ENCODE peak calls at places on chromosomes 16 and 17, in five cellular contexts. S is kidney epithelial cell, G is lower leg skin, N is lower lobe of right lung, K is kidney. Z is an unnamed sample.

GRCh38 chr17:8025176-8025911 is 13.5 kb upstream of the ALOX15B start:
- DNase-seq in S (no peak), G (no peak), N (no peak), K (peak; percentile 35), Z (no peak)

GRCh38 chr17:9473716-9474115 is 101.9 kb downstream of the STX8 start:
- DNase-seq in S (no peak), G (no peak), N (no peak), K (no peak), Z (no peak)

GRCh38 chr16:88514070-88514469 is 56.1 kb upstream of the ZC3H18 start:
- DNase-seq in S (no peak), G (no peak), N (no peak), K (no peak), Z (no peak)

GRCh38 chr16:21628196-21628726 is 24.1 kb downstream of the IGSF6 start:
- DNase-seq in S (no peak), G (no peak), N (no peak), K (no peak), Z (no peak)

GRCh38 chr16:87790278-87791023 is 24.7 kb upstream of the KLHDC4 start:
- DNase-seq in S (no peak), G (no peak), N (no peak), K (no peak), Z (no peak)

GRCh38 chr16:72890587-72890986 is 157.3 kb downstream of the ZFHX3 start:
- DNase-seq in S (no peak), G (no peak), N (no peak), K (no peak), Z (no peak)

GRCh38 chr17:17125136-17126084 is 80.7 kb downstream of the PLD6 start:
- DNase-seq in S (no peak), G (no peak), N (peak; percentile 21), K (peak; percentile 53), Z (no peak)

GRCh38 chr16:63361032-63361624 is 1324.9 kb upstream of the CDH8 start:
- DNase-seq in S (peak; percentile 10), G (no peak), N (no peak), K (no peak), Z (peak; percentile 14)

GRCh38 chr16:680967-681745 is 946 bp downstream of the STUB1 start:
- DNase-seq in S (no peak), G (no peak), N (peak; percentile 68), K (no peak), Z (no peak)

GRCh38 chr17:44360826-44361225 is 2.8 kb downstream of the FAM171A2 start:
- DNase-seq in S (no peak), G (no peak), N (no peak), K (peak; percentile 85), Z (peak; percentile 12)

GRCh38 chr17:78132767-78133178 is 2.2 kb downstream of the TMC8 start:
- DNase-seq in S (no peak), G (no peak), N (no peak), K (no peak), Z (no peak)

GRCh38 chr17:78130080-78130438 is 512 bp upstream of the TMC8 start:
- DNase-seq in S (no peak), G (no peak), N (no peak), K (no peak), Z (no peak)

GRCh38 chr17:78132086-78132676 is 1.6 kb downstream of the TMC8 start:
- DNase-seq in S (no peak), G (peak; percentile 92), N (peak; percentile 82), K (peak; percentile 93), Z (no peak)

GRCh38 chr17:78130439-78131101 is at the start of gene TMC8:
- DNase-seq in S (no peak), G (peak; percentile 87), N (no peak), K (peak; percentile 80), Z (no peak)

DNA sequence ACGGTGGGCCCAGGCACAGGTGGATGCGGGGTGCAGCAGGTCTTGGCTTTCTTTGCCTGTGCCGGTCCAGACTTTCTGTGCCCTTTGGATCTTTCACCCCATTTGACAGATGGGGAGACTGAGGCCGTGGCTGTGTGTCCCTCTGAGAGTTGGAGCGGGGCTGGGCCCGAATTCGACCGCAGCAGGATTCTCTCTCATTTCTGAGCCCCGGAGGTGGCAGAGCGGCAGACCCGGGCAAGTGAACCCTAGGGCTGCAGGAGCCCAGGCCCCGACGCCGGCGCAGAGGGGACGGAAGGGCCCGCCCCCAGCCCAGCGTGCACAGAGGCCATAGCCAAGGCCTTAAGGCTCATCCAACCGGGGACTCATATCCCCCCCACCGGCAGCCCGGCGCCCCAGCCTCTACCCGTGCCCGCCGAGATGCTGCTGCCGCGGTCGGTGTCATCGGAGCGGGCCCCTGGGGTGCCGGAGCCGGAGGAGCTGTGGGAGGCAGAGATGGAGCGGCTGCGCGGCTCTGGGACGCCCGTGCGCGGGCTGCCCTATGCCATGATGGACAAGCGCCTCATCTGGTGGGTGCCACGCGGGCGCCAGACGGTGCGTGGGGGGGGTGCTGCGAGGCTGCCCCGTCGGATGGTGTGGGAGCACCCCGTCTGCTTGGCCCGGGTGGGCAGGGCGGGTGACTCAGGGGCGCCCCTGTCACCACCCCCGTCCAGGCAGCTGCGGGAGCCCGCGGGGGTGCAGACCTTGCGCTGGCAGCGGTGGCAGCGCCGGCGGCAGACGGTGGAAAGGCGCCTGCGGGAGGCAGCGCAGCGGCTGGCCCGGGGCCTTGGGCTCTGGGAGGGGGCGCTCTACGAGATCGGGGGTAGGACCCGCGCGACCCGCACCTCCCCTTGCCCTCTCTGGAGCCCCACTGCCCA is 858 bp downstream of the TMC8 start:
- DNase-seq in S (no peak), G (peak; percentile 85), N (no peak), K (peak; percentile 82), Z (no peak)
- H3K4me3 ChIP-seq in S (peak overlapping the region; percentile 20), G (no peak overlapping the region), N (peak overlapping the region; percentile 94), K (no peak overlapping the region), Z (no peak overlapping the region)

GRCh38 chr16:3020247-3020603 is at the start of gene TNFRSF12A:
- DNase-seq in S (no peak), G (peak; percentile 94), N (peak; percentile 88), K (peak; percentile 92), Z (no peak)

GRCh38 chr16:3020604-3021448 is 658 bp downstream of the TNFRSF12A start:
- DNase-seq in S (no peak), G (peak; percentile 97), N (peak; percentile 89), K (peak; percentile 97), Z (no peak)

GRCh38 chr16:3022697-3023414 is 886 bp downstream of the HCFC1R1 start:
- DNase-seq in S (no peak), G (no peak), N (no peak), K (peak; percentile 77), Z (no peak)

GRCh38 chr16:3022208-3022696 is 1.5 kb downstream of the HCFC1R1 start:
- DNase-seq in S (peak; percentile 81), G (peak; percentile 99), N (peak; percentile 92), K (peak; percentile 97), Z (peak; percentile 83)

DNA sequence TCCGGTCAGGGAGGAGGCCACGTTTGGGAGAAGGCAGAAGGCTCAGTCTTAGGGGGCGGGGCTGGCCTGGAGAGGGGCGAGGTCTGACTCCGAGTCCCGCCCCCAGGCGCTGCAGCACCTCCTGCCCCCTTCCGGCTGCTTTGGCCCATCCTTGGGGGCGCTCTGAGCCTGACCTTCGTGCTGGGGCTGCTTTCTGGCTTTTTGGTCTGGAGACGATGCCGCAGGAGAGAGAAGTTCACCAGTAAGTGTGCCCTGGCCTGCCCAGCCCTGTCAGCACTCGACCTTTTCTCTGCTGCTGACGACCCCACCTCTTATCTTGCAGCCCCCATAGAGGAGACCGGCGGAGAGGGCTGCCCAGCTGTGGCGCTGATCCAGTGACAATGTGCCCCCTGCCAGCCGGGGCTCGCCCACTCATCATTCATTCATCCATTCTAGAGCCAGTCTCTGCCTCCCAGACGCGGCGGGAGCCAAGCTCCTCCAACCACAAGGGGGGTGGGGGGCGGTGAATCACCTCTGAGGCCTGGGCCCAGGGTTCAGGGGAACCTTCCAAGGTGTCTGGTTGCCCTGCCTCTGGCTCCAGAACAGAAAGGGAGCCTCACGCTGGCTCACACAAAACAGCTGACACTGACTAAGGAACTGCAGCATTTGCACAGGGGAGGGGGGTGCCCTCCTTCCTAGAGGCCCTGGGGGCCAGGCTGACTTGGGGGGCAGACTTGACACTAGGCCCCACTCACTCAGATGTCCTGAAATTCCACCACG is 1.5 kb downstream of the TNFRSF12A start:
- DNase-seq in S (peak; percentile 80), G (peak; percentile 96), N (peak; percentile 90), K (peak; percentile 94), Z (peak; percentile 75)
- TF ChIP-seq CTCF in S (peak; percentile 55), G (no peak), N (peak; percentile 33), K (peak; percentile 22), Z (peak; percentile 71)

GRCh38 chr17:1977583-1978395 is 47.3 kb downstream of the RTN4RL1 start:
- DNase-seq in S (no peak), G (no peak), N (no peak), K (no peak), Z (no peak)
- H3K4me3 ChIP-seq in S (no peak overlapping the region), G (no peak overlapping the region), N (no peak overlapping the region), K (no peak overlapping the region), Z (no peak overlapping the region)

GRCh38 chr17:60244656-60245055 is 94.9 kb downstream of the CA4 start:
- DNase-seq in S (no peak), G (no peak), N (no peak), K (no peak), Z (no peak)

GRCh38 chr17:60252459-60252858 is 102.7 kb downstream of the CA4 start:
- DNase-seq in S (no peak), G (no peak), N (no peak), K (no peak), Z (no peak)

GRCh38 chr17:60249517-60249826 is 99.7 kb downstream of the CA4 start:
- DNase-seq in S (no peak), G (no peak), N (no peak), K (no peak), Z (no peak)

GRCh38 chr17:60248618-60249516 is 99.1 kb downstream of the CA4 start:
- DNase-seq in S (no peak), G (no peak), N (no peak), K (no peak), Z (no peak)

DNA sequence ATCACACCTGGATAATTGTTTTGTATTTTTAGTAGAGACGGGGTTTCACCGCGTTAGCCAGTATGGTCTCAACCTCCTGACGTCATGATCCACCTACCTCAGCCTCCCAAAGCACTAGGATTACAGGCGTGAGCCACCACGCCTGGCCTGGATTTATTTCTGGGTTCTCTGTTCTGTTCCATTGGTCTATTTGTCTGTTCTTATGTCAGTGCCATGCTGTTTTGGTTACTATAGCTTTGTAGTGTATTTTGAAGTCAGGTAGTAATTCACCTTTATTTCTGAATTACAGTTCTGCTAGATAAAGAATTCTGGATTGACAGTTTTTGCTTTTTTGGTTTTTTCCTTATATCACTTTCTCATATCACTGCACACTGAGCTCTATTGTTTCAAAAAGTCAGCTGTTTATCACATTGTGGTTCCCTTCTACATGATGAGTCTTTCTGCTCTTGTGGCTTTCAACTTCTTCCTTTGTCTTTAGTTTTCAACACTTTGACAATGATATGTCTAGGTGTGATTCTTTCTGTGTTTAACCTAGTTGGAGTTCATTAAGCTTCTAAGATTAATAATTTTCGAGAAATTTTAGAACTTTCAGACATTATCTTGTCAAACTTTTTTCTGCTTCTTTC is 98.2 kb downstream of the CA4 start:
- DNase-seq in S (no peak), G (no peak), N (no peak), K (no peak), Z (no peak)
- TF ChIP-seq CTCF in S (no peak), G (no peak), N (no peak), K (no peak), Z (no peak)

Z was measured in AG04449.